ENCODE peak calls at places on chromosomes 13 and 19, in six cellular contexts. J is NB4; O is activated T-helper 2 cell treated with anti-CD3 and anti-CD28 coated beads, Interferon-gamma antibody, Interleukin-2, Interleukin-4, amounts not matched to agents 10 μg/mL and 5 μg/mL and 100 μg/mL, durations not matched to agents 14 hours and 24 hours and 36 hours; H is T-cell; E is HuH-7.5; M is activated CD8-positive, alpha-beta memory T cell treated with anti-CD3 and anti-CD28 coated beads, Interleukin-2, amount 50 U/mL, for 4 hours. U is an unnamed sample.

GRCh38 chr19:16001481-16002312 is 52.9 kb downstream of the OR10H4 start:
- DNase-seq in J (peak; percentile 81), E (peak; percentile 47), M (no peak), O (peak; percentile 44), H (no peak), U (peak; percentile 10)

GRCh38 chr19:36421749-36422481 is 3.5 kb upstream of the ZFP82 start:
- DNase-seq in O (no peak), H (no peak), E (no peak), J (no peak), M (no peak), U (no peak)

GRCh38 chr13:51772781-51773180 is 31.2 kb downstream of the DHRS12 start:
- DNase-seq in M (no peak), H (no peak), J (no peak), E (no peak), O (no peak), U (no peak)

GRCh38 chr13:41075034-41075433 is 13.7 kb downstream of the WBP4 start:
- DNase-seq in M (peak; percentile 51), H (no peak), O (no peak), J (peak; percentile 59), E (peak; percentile 9), U (peak; percentile 41)

GRCh38 chr13:97366172-97366688 is 67.7 kb upstream of the RAP2A start:
- DNase-seq in H (no peak), O (no peak), J (peak; percentile 40), M (no peak), E (no peak), U (no peak)

GRCh38 chr13:39451860-39452301 is 151.1 kb downstream of the LHFPL6 start:
- DNase-seq in E (no peak), O (no peak), M (no peak), J (peak; percentile 94), H (no peak), U (no peak)

GRCh38 chr13:20370815-20371421 is 138.8 kb upstream of the GJB6 start:
- DNase-seq in J (no peak), H (no peak), M (no peak), O (no peak), E (no peak), U (no peak)

GRCh38 chr19:28578786-28579505 is 634.0 kb downstream of the UQCRFS1 start:
- DNase-seq in O (no peak), E (no peak), J (no peak), H (no peak), M (no peak), U (no peak)

GRCh38 chr19:5665781-5666513 is 14.4 kb downstream of the MICOS13 start:
- DNase-seq in E (peak; percentile 62), M (no peak), H (no peak), O (no peak), J (no peak), U (no peak)

GRCh38 chr19:58581227-58582141 is 8.3 kb upstream of the MZF1 start:
- DNase-seq in H (peak; percentile 82), E (no peak), J (peak; percentile 85), O (peak; percentile 87), M (peak; percentile 92), U (peak; percentile 58)

GRCh38 chr13:33678084-33678483 is 139.9 kb upstream of the RFC3 start:
- DNase-seq in J (no peak), H (no peak), O (no peak), E (no peak), M (no peak), U (no peak)

GRCh38 chr19:6590458-6591319 is at the start of gene CD70:
- DNase-seq in H (peak; percentile 36), J (peak; percentile 89), O (peak; percentile 65), E (no peak), M (peak; percentile 39), U (no peak)

GRCh38 chr13:45799451-45799850 is 52.1 kb downstream of the SIAH3 start:
- DNase-seq in E (no peak), M (no peak), H (no peak), J (no peak), O (no peak), U (no peak)

GRCh38 chr19:13275016-13275722 is 125.0 kb downstream of the IER2 start:
- DNase-seq in M (no peak), H (no peak), E (no peak), J (peak; percentile 83), O (no peak), U (no peak)

GRCh38 chr13:45595968-45596367 is 19.6 kb downstream of the ERICH6B start:
- DNase-seq in J (peak; percentile 8), E (no peak), O (no peak), H (no peak), M (no peak), U (no peak)

GRCh38 chr13:113915012-113915763 is 51.3 kb upstream of the GAS6 start:
- DNase-seq in J (no peak), H (no peak), E (no peak), M (peak; percentile 10), O (peak; percentile 2), U (no peak)

U was measured in Caco-2.